ENCODE peak calls at places on chromosomes 3 and 15, in four cellular contexts. O is fibroblast of pulmonary artery; F is naive thymus-derived CD4-positive, alpha-beta T cell; W is cardiac muscle cell. U is an unnamed sample.

GRCh38 chr15:66940368-66940767 is 125.0 kb upstream of the SMAD3 start:
- DNase-seq in O (no peak), F (no peak), W (no peak), U (no peak)

GRCh38 chr15:51161491-51162260 is 67.0 kb upstream of the TNFAIP8L3 start:
- DNase-seq in O (no peak), F (no peak), W (no peak), U (no peak)

GRCh38 chr3:98697225-98697624 is 65.9 kb upstream of the ST3GAL6 start:
- DNase-seq in O (no peak), F (no peak), W (no peak), U (no peak)

GRCh38 chr15:86165263-86166204 is 85.9 kb downstream of the AGBL1 start:
- DNase-seq in O (no peak), F (no peak), W (peak), U (peak)

GRCh38 chr3:177330771-177331170 is 133.5 kb upstream of the TBL1XR1 start:
- DNase-seq in O (no peak), F (no peak), W (no peak), U (peak)

GRCh38 chr3:94304953-94305352 is 242.1 kb downstream of the NSUN3 start:
- DNase-seq in O (no peak), F (no peak), W (no peak), U (no peak)

GRCh38 chr15:86839502-86839901 is 759.8 kb downstream of the AGBL1 start:
- DNase-seq in O (no peak), F (no peak), W (no peak), U (no peak)

GRCh38 chr15:28043625-28044520 is 55.2 kb downstream of the OCA2 start:
- DNase-seq in O (no peak), F (no peak), W (no peak), U (no peak)

GRCh38 chr3:49422379-49423248 is at the start of gene AMT:
- DNase-seq in O (no peak), F (no peak), W (peak), U (no peak)

GRCh38 chr3:99783009-99783573 is 34.6 kb upstream of the CMSS1 start:
- DNase-seq in O (peak), F (no peak), W (no peak), U (no peak)

GRCh38 chr3:46490338-46491084 is 7.3 kb upstream of the RTP3 start:
- DNase-seq in O (no peak), F (no peak), W (no peak), U (peak)

GRCh38 chr3:156472150-156472549 is 82.8 kb downstream of the SSR3 start:
- DNase-seq in O (no peak), F (no peak), W (no peak), U (no peak)

GRCh38 chr15:61871926-61872522 is 188.2 kb downstream of the VPS13C start:
- DNase-seq in O (peak), F (no peak), W (peak), U (no peak)

GRCh38 chr15:94451461-94451860 is 220.1 kb downstream of the MCTP2 start:
- DNase-seq in O (no peak), F (no peak), W (no peak), U (no peak)

GRCh38 chr3:32138545-32139104 is 32.2 kb downstream of the GPD1L start:
- DNase-seq in O (no peak), F (no peak), W (no peak), U (no peak)

GRCh38 chr3:62990704-62991413 is 115.6 kb upstream of the CADPS start:
- DNase-seq in O (no peak), F (no peak), W (no peak), U (no peak)

GRCh38 chr3:187641319-187641976 is 28.7 kb downstream of the SST start:
- DNase-seq in O (no peak), F (no peak), W (no peak), U (no peak)

GRCh38 chr15:29736745-29737023 is 85.6 kb downstream of the TJP1 start:
- DNase-seq in O (peak), F (no peak), W (peak), U (peak)

GRCh38 chr3:101070260-101071121 is 77.3 kb upstream of the ABI3BP start:
- DNase-seq in O (peak), F (peak), W (peak), U (peak)

GRCh38 chr3:135148431-135148830 is 353.4 kb downstream of the EPHB1 start:
- DNase-seq in O (no peak), F (no peak), W (no peak), U (no peak)

GRCh38 chr3:186099178-186099577 is 9.7 kb downstream of the ETV5 start:
- DNase-seq in O (peak), F (no peak), W (peak), U (peak)

GRCh38 chr15:81809543-81809942 is 236.3 kb downstream of the MEX3B start:
- DNase-seq in O (peak), F (no peak), W (peak), U (peak)

GRCh38 chr3:71201939-71202338 is 381.6 kb downstream of the FOXP1 start:
- DNase-seq in O (peak), F (no peak), W (no peak), U (peak)

GRCh38 chr15:37095197-37095992 is 5.0 kb downstream of the MEIS2 start:
- DNase-seq in O (no peak), F (no peak), W (no peak), U (no peak)

GRCh38 chr15:37096878-37097568 is 3.3 kb downstream of the MEIS2 start:
- DNase-seq in O (no peak), F (no peak), W (no peak), U (no peak)

GRCh38 chr15:37098468-37099320 is 1.7 kb downstream of the MEIS2 start:
- DNase-seq in O (no peak), F (no peak), W (no peak), U (peak)

GRCh38 chr15:37094542-37095196 is 5.7 kb downstream of the MEIS2 start:
- DNase-seq in O (no peak), F (no peak), W (no peak), U (no peak)

GRCh38 chr15:37095993-37096877 is 4.1 kb downstream of the MEIS2 start:
- DNase-seq in O (no peak), F (no peak), W (no peak), U (no peak)
- H3K4me3 ChIP-seq in O (peak), F (no peak), W (peak), U (no peak)

GRCh38 chr3:184259878-184260570 is 1.3 kb downstream of the CAMK2N2 start:
- DNase-seq in O (peak), F (peak), W (peak), U (peak)
- H3K4me3 ChIP-seq in O (peak), F (peak), W (peak), U (peak)

GRCh38 chr3:108472011-108472591 is 38.3 kb downstream of the MYH15 start:
- DNase-seq in O (peak), F (no peak), W (no peak), U (peak)
- H3K4me3 ChIP-seq in O (no peak), F (no peak), W (no peak), U (no peak)

GRCh38 chr3:57803647-57804081 is 47.6 kb downstream of the SLMAP start:
- DNase-seq in O (peak), F (no peak), W (no peak), U (peak)
- H3K4me3 ChIP-seq in O (peak), F (peak), W (no peak), U (no peak)

GRCh38 chr3:3801510-3801841 is 2.2 kb downstream of the LRRN1 start:
- DNase-seq in O (no peak), F (no peak), W (no peak), U (no peak)
- H3K4me3 ChIP-seq in O (no peak), F (no peak), W (peak), U (no peak)

GRCh38 chr15:101198031-101198430 is 53.8 kb downstream of the CHSY1 start:
- DNase-seq in O (no peak), F (no peak), W (no peak), U (no peak)

GRCh38 chr15:101201411-101202174 is 50.3 kb downstream of the CHSY1 start:
- DNase-seq in O (peak), F (peak), W (peak), U (peak)

GRCh38 chr15:101200181-101200580 is 51.7 kb downstream of the CHSY1 start:
- DNase-seq in O (no peak), F (no peak), W (no peak), U (no peak)

GRCh38 chr15:101203029-101203428 is 48.8 kb downstream of the CHSY1 start:
- DNase-seq in O (no peak), F (no peak), W (no peak), U (no peak)

DNA sequence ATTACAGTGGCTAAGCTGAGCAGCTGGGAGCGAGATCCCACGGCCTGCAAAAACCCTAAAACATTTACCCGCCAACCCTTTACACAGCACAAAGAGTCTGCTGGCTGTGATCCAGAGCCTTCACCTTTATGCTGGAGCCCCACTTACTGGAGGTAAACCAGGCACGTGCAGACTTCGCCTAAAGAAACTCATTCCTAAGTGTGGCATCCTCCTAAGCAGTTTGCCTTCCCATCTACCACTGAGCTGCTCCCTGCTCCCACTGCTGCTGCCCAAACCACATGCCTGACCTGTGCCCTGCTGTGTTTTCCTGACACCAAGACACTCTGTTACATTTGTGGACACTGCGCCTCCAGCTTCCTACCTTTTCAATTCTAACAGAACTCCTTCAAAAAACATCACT is 53.0 kb downstream of the CHSY1 start:
- DNase-seq in O (no peak), F (no peak), W (no peak), U (no peak)
- H3K4me3 ChIP-seq in O (no peak), F (no peak), W (no peak), U (no peak)

GRCh38 chr3:13280856-13281656 is 139.1 kb downstream of the NUP210 start:
- DNase-seq in O (no peak), F (no peak), W (peak), U (no peak)
- H3K4me3 ChIP-seq in O (no peak), F (no peak), W (no peak), U (no peak)